ENCODE peak calls at places on chromosomes 12 and 14, in four cellular contexts. K is endothelial cell of umbilical vein, Z is NT2/D1, S is SK-N-SH. E is an unnamed sample.

GRCh38 chr12:75528272-75528671 is 16.9 kb upstream of the KRR1 start:
- DNase-seq in K (no peak), S (no peak), Z (no peak), E (no peak)

GRCh38 chr14:100294213-100294962 is 11.9 kb downstream of the SLC25A29 start:
- DNase-seq in S (no peak), Z (no peak), K (no peak), E (no peak)

GRCh38 chr14:25381498-25381897 is 331.6 kb upstream of the STXBP6 start:
- DNase-seq in Z (no peak), K (peak; percentile 59), S (peak; percentile 4), E (no peak)

GRCh38 chr12:95417372-95417771 is 56.6 kb upstream of the METAP2 start:
- DNase-seq in Z (no peak), S (no peak), K (no peak), E (no peak)

GRCh38 chr12:101076940-101077351 is 133.1 kb downstream of the SLC5A8 start:
- DNase-seq in Z (no peak), K (no peak), S (no peak), E (no peak)

GRCh38 chr12:115354007-115354452 is 670.1 kb upstream of the TBX3 start:
- DNase-seq in K (peak; percentile 89), Z (no peak), S (no peak), E (peak; percentile 87)

GRCh38 chr12:130186631-130187269 is 24.5 kb downstream of the FZD10 start:
- DNase-seq in Z (peak; percentile 50), K (no peak), S (no peak), E (no peak)

GRCh38 chr12:11694528-11694927 is 45.1 kb downstream of the ETV6 start:
- DNase-seq in K (no peak), Z (no peak), S (no peak), E (no peak)

GRCh38 chr14:73785834-73786631 is 65.6 kb upstream of the PTGR2 start:
- DNase-seq in S (peak; percentile 74), Z (no peak), K (peak; percentile 84), E (peak; percentile 84)

GRCh38 chr12:22740656-22741350 is 115.8 kb downstream of the ETNK1 start:
- DNase-seq in Z (no peak), S (no peak), K (no peak), E (no peak)

GRCh38 chr12:26153421-26154154 is 28.8 kb upstream of the BHLHE41 start:
- DNase-seq in S (no peak), K (peak; percentile 88), Z (no peak), E (peak; percentile 95)

GRCh38 chr14:57291692-57292647 is 23.2 kb downstream of the AP5M1 start:
- DNase-seq in S (no peak), Z (no peak), K (no peak), E (no peak)

GRCh38 chr14:93049295-93049694 is 66.4 kb downstream of the ITPK1 start:
- DNase-seq in Z (no peak), S (no peak), K (peak; percentile 33), E (no peak)

GRCh38 chr12:111469406-111469805 is 63.7 kb downstream of the SH2B3 start:
- DNase-seq in S (no peak), Z (no peak), K (no peak), E (no peak)

GRCh38 chr14:67487937-67488893 is at the start of gene TMEM229B:
- DNase-seq in S (no peak), Z (no peak), K (no peak), E (no peak)

GRCh38 chr12:2894961-2895360 is 4.3 kb downstream of the TULP3 start:
- DNase-seq in K (no peak), Z (no peak), S (peak; percentile 16), E (no peak)

GRCh38 chr12:95582230-95583058 is 31.2 kb upstream of the USP44 start:
- DNase-seq in Z (peak; percentile 18), S (peak; percentile 43), K (peak; percentile 86), E (no peak)

GRCh38 chr12:38508246-38508645 is 191.7 kb downstream of the ALG10B start:
- DNase-seq in K (no peak), S (no peak), Z (peak; percentile 39), E (no peak)

GRCh38 chr12:87020071-87020470 is 763.9 kb upstream of the MGAT4C start:
- DNase-seq in K (no peak), Z (no peak), S (no peak), E (no peak)

GRCh38 chr12:126425264-126425663 is 1360.0 kb downstream of the AACS start:
- DNase-seq in K (no peak), S (no peak), Z (no peak), E (no peak)

GRCh38 chr14:74973003-74973614 is 17.7 kb upstream of the PGF start:
- DNase-seq in Z (no peak), S (peak; percentile 47), K (peak; percentile 84), E (no peak)

GRCh38 chr12:51214895-51215294 is 3.0 kb downstream of the POU6F1 start:
- DNase-seq in Z (no peak), K (no peak), S (no peak), E (no peak)

GRCh38 chr14:34997762-34998161 is 15.0 kb downstream of the SRP54 start:
- DNase-seq in K (peak; percentile 56), Z (no peak), S (no peak), E (no peak)

GRCh38 chr14:105475269-105475915 is 771 bp downstream of the CRIP2 start:
- DNase-seq in S (no peak), Z (no peak), K (peak; percentile 77), E (no peak)

GRCh38 chr14:22382955-22383354 is 206.1 kb downstream of the DAD1 start:
- DNase-seq in Z (no peak), S (no peak), K (no peak), E (no peak)

GRCh38 chr14:64960762-64961276 is 11.3 kb downstream of the RAB15 start:
- DNase-seq in K (no peak), Z (no peak), S (peak; percentile 47), E (no peak)

GRCh38 chr12:46875095-46875494 is 49.3 kb upstream of the SLC38A4 start:
- DNase-seq in S (no peak), Z (no peak), K (no peak), E (no peak)

GRCh38 chr12:53939141-53940108 is 794 bp downstream of the HOXC13 start:
- DNase-seq in Z (peak; percentile 18), K (no peak), S (peak; percentile 35), E (peak; percentile 32)

GRCh38 chr12:100348657-100349454 is 8.0 kb upstream of the SLC17A8 start:
- DNase-seq in Z (peak; percentile 22), S (peak; percentile 55), K (peak; percentile 37), E (peak; percentile 7)

GRCh38 chr14:104504172-104504735 is 75.3 kb upstream of the C14orf180 start:
- DNase-seq in K (no peak), S (no peak), Z (no peak), E (no peak)

GRCh38 chr12:42448841-42449240 is 122.9 kb downstream of the PPHLN1 start:
- DNase-seq in S (no peak), K (no peak), Z (no peak), E (no peak)

GRCh38 chr12:28164644-28165313 is 25.5 kb upstream of the CCDC91 start:
- DNase-seq in K (no peak), Z (no peak), S (no peak), E (no peak)

GRCh38 chr12:54141534-54142475 is 47.0 kb downstream of the SMUG1 start:
- DNase-seq in Z (no peak), K (no peak), S (no peak), E (no peak)

GRCh38 chr12:69821441-69822204 is 3.4 kb upstream of the MYRFL start:
- DNase-seq in K (peak; percentile 91), Z (no peak), S (no peak), E (peak; percentile 5)

DNA sequence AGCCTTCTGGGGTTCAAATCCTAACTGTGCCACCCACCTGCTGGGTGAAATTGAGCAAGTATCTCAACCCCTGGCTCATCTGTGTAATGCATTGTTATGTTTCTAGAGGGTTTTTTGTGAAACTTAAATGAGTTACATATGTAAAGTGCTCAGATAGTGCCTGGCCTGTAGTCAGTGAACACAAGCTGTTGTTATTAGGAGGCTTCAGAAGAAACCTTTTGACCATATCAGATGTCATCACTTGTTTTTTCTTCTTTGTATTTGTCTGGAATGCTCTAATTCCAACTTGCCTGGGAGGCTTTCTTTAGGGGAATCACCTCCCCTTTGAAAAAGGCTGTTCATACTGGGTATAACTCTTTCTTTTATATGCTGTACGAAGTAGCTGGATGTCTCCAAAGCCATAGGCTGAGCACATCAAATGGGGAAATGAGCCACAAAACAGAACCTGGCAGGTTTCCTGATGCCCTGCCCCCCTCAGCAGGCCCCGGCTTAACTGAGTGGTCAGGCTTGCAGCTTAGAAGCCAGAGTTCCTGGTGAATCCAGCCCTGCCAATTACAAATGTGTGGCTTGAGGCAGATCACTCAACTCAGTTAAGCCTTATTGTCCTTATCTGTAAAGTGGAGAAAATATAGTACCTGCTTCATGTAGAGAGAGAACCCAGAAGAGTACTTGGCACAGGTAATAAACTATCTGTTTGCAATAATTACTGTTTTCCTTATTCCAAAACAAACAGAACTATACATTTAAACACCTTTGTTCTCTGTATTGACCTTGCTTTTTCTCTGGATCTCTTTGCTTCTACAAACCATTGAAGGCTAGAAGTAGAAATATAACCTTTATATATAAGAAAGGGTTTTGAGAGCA is 71.0 kb upstream of the SRSF5 start:
- DNase-seq in K (peak; percentile 79), S (peak; percentile 67), Z (no peak), E (no peak)
- H3K4me1 ChIP-seq in K (peaks cover 4% of the 10 kb centered on the region), S (peaks cover 48% of the 10 kb centered on the region), Z (peaks cover 7% of the 10 kb centered on the region), E (no peaks in the 10 kb centered on the region)

GRCh38 chr12:55738113-55739024 is 4.6 kb upstream of the GDF11 start:
- DNase-seq in S (peak; percentile 78), K (peak; percentile 90), Z (peak; percentile 91), E (peak; percentile 83)

GRCh38 chr12:55739025-55739378 is 3.9 kb upstream of the GDF11 start:
- DNase-seq in Z (no peak), S (no peak), K (no peak), E (no peak)

GRCh38 chr12:55736076-55736475 is 6.8 kb upstream of the GDF11 start:
- DNase-seq in K (no peak), Z (no peak), S (no peak), E (no peak)

GRCh38 chr12:55736780-55737580 is 5.9 kb upstream of the GDF11 start:
- DNase-seq in S (peak; percentile 65), Z (peak; percentile 85), K (peak; percentile 69), E (peak; percentile 61)

GRCh38 chr12:55737581-55738112 is 5.3 kb upstream of the GDF11 start:
- DNase-seq in S (peak; percentile 37), Z (no peak), K (no peak), E (no peak)
- H3K4me1 ChIP-seq in S (peaks cover 24% of the 10 kb centered on the region), Z (peaks cover 6% of the 10 kb centered on the region), K (peaks cover 13% of the 10 kb centered on the region), E (peaks cover 7% of the 10 kb centered on the region)

GRCh38 chr12:64675795-64676194 is 65.5 kb downstream of the RASSF3 start:
- DNase-seq in K (peak; percentile 80), S (peak; percentile 47), Z (no peak), E (peak; percentile 57)
- H3K4me1 ChIP-seq in K (peaks cover 82% of the 10 kb centered on the region), S (peaks cover 56% of the 10 kb centered on the region), Z (peaks cover 17% of the 10 kb centered on the region), E (peaks cover 46% of the 10 kb centered on the region)

DNA sequence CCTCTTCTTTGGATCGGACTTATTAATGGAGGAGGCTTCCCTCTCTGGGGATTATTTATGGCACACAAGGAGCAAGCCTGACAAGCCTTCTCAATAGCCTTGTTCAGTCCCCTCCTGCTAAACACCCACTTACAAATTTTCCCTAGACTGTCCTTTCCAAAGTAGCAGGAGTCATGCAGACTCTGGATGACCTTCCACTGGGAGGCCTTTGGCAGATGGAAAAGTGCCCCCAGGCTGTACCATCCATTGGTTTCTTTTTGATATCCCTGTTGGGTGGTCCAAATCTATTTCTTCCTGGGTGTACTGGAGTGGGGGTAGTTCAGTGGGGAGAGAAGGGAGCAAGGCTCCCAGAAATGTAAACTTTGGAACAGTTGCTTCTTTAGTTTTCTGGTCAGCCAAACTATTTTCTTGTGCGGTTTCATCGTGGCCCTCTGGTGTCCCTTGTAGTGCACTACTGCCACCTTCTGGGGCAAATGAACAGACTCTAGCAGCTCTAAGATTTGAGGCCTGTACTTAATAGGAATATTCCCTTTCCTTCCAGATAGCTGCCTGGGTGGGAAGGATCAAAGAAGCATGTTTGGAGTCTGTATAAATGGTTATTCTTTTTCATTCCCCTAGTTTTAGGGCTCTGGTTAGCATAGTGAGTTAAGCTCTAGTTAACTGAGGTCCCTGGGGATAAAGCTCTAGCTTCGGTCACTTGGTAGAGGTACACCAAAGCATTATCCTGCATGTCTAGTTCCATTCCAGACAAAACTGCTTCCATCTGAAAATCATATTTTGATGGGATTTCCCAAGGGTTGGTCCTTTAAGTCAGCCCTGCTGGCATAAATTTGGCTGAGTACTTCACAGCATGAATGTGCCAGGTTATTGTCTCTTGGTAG is 409.5 kb downstream of the SLC6A15 start:
- DNase-seq in K (peak; percentile 45), Z (peak; percentile 57), S (no peak), E (peak; percentile 2)
- H3K4me1 ChIP-seq in K (peaks cover 8% of the 10 kb centered on the region), Z (no peaks in the 10 kb centered on the region), S (peaks cover 11% of the 10 kb centered on the region), E (no peaks in the 10 kb centered on the region)